ENCODE peak calls at places on chromosome 21, in five cellular contexts. One of them, this sample, is unnamed.

GRCh38 chr21:23534833-23535232 is 2072.4 kb downstream of the MRPL39 start:
- DNase-seq in right lobe of liver: no peak
- DNase-seq in adrenal gland: no peak
- DNase-seq in naive thymus-derived CD4-positive, alpha-beta T cell: no peak
- DNase-seq in CD8-positive, alpha-beta memory T cell: no peak
- DNase-seq in this sample: no peak

GRCh38 chr21:36788116-36788515 is 89.2 kb downstream of the SIM2 start:
- DNase-seq in CD8-positive, alpha-beta memory T cell: no peak
- DNase-seq in adrenal gland: no peak
- DNase-seq in right lobe of liver: no peak
- DNase-seq in naive thymus-derived CD4-positive, alpha-beta T cell: no peak
- DNase-seq in this sample: no peak

GRCh38 chr21:45410865-45411809 is 6.2 kb downstream of the COL18A1 start:
- DNase-seq in naive thymus-derived CD4-positive, alpha-beta T cell: no peak
- DNase-seq in CD8-positive, alpha-beta memory T cell: no peak
- DNase-seq in right lobe of liver: peak; percentile 47
- DNase-seq in adrenal gland: no peak
- DNase-seq in this sample: no peak

GRCh38 chr21:44710756-44711326 is 531 bp downstream of the TSPEAR start:
- DNase-seq in adrenal gland: peak; percentile 7
- DNase-seq in CD8-positive, alpha-beta memory T cell: no peak
- DNase-seq in right lobe of liver: no peak
- DNase-seq in naive thymus-derived CD4-positive, alpha-beta T cell: no peak
- DNase-seq in this sample: no peak

GRCh38 chr21:33011462-33011861 is 14.3 kb upstream of the OLIG2 start:
- DNase-seq in naive thymus-derived CD4-positive, alpha-beta T cell: no peak
- DNase-seq in CD8-positive, alpha-beta memory T cell: no peak
- DNase-seq in adrenal gland: peak; percentile 34
- DNase-seq in right lobe of liver: no peak
- DNase-seq in this sample: no peak

GRCh38 chr21:38784458-38785266 is 21.1 kb upstream of the ETS2 start:
- DNase-seq in CD8-positive, alpha-beta memory T cell: no peak
- DNase-seq in adrenal gland: no peak
- DNase-seq in naive thymus-derived CD4-positive, alpha-beta T cell: no peak
- DNase-seq in right lobe of liver: no peak
- DNase-seq in this sample: no peak

GRCh38 chr21:46005081-46005480 is 23.5 kb downstream of the COL6A1 start:
- DNase-seq in CD8-positive, alpha-beta memory T cell: no peak
- DNase-seq in adrenal gland: peak; percentile 18
- DNase-seq in right lobe of liver: peak; percentile 7
- DNase-seq in naive thymus-derived CD4-positive, alpha-beta T cell: no peak
- DNase-seq in this sample: no peak

GRCh38 chr21:46439906-46440305 is 18.8 kb upstream of the DIP2A start:
- DNase-seq in CD8-positive, alpha-beta memory T cell: no peak
- DNase-seq in right lobe of liver: no peak
- DNase-seq in naive thymus-derived CD4-positive, alpha-beta T cell: no peak
- DNase-seq in adrenal gland: no peak
- DNase-seq in this sample: no peak

GRCh38 chr21:26385721-26386120 is 187.4 kb downstream of the CYYR1 start:
- DNase-seq in CD8-positive, alpha-beta memory T cell: no peak
- DNase-seq in right lobe of liver: no peak
- DNase-seq in adrenal gland: no peak
- DNase-seq in naive thymus-derived CD4-positive, alpha-beta T cell: no peak
- DNase-seq in this sample: no peak

GRCh38 chr21:20998456-20998789 is 214 bp downstream of the NCAM2 start:
- DNase-seq in adrenal gland: no peak
- DNase-seq in CD8-positive, alpha-beta memory T cell: no peak
- DNase-seq in naive thymus-derived CD4-positive, alpha-beta T cell: no peak
- DNase-seq in right lobe of liver: no peak
- DNase-seq in this sample: peak; percentile 14

GRCh38 chr21:38506606-38507331 is 8.5 kb upstream of the ERG start:
- DNase-seq in right lobe of liver: no peak
- DNase-seq in adrenal gland: no peak
- DNase-seq in naive thymus-derived CD4-positive, alpha-beta T cell: no peak
- DNase-seq in CD8-positive, alpha-beta memory T cell: no peak
- DNase-seq in this sample: no peak

GRCh38 chr21:22890656-22891055 is 1892.4 kb downstream of the NCAM2 start:
- DNase-seq in right lobe of liver: no peak
- DNase-seq in CD8-positive, alpha-beta memory T cell: no peak
- DNase-seq in adrenal gland: no peak
- DNase-seq in naive thymus-derived CD4-positive, alpha-beta T cell: no peak
- DNase-seq in this sample: no peak

GRCh38 chr21:33383056-33383888 is 19.9 kb upstream of the IFNGR2 start:
- DNase-seq in adrenal gland: peak; percentile 79
- DNase-seq in naive thymus-derived CD4-positive, alpha-beta T cell: no peak
- DNase-seq in right lobe of liver: peak; percentile 81
- DNase-seq in CD8-positive, alpha-beta memory T cell: peak; percentile 47
- DNase-seq in this sample: peak; percentile 62

GRCh38 chr21:44489962-44490361 is 34.7 kb downstream of the LRRC3 start:
- DNase-seq in naive thymus-derived CD4-positive, alpha-beta T cell: no peak
- DNase-seq in CD8-positive, alpha-beta memory T cell: no peak
- DNase-seq in adrenal gland: no peak
- DNase-seq in right lobe of liver: no peak
- DNase-seq in this sample: no peak

GRCh38 chr21:24727803-24728425 is 879.4 kb downstream of the MRPL39 start:
- DNase-seq in right lobe of liver: no peak
- DNase-seq in CD8-positive, alpha-beta memory T cell: no peak
- DNase-seq in adrenal gland: no peak
- DNase-seq in naive thymus-derived CD4-positive, alpha-beta T cell: no peak
- DNase-seq in this sample: no peak

GRCh38 chr21:37742532-37742931 is 173.7 kb downstream of the KCNJ6 start:
- DNase-seq in adrenal gland: no peak
- DNase-seq in CD8-positive, alpha-beta memory T cell: no peak
- DNase-seq in right lobe of liver: no peak
- DNase-seq in naive thymus-derived CD4-positive, alpha-beta T cell: no peak
- DNase-seq in this sample: no peak

GRCh38 chr21:45612096-45613019 is 31.2 kb upstream of the PCBP3 start:
- DNase-seq in adrenal gland: no peak
- DNase-seq in right lobe of liver: no peak
- DNase-seq in naive thymus-derived CD4-positive, alpha-beta T cell: no peak
- DNase-seq in CD8-positive, alpha-beta memory T cell: no peak
- DNase-seq in this sample: no peak

GRCh38 chr21:18493420-18493819 is 89.8 kb upstream of the TMPRSS15 start:
- DNase-seq in right lobe of liver: no peak
- DNase-seq in adrenal gland: peak; percentile 21
- DNase-seq in CD8-positive, alpha-beta memory T cell: no peak
- DNase-seq in naive thymus-derived CD4-positive, alpha-beta T cell: no peak
- DNase-seq in this sample: no peak

GRCh38 chr21:17460094-17460493 is 52.7 kb upstream of the CXADR start:
- DNase-seq in right lobe of liver: no peak
- DNase-seq in adrenal gland: no peak
- DNase-seq in CD8-positive, alpha-beta memory T cell: no peak
- DNase-seq in naive thymus-derived CD4-positive, alpha-beta T cell: no peak
- DNase-seq in this sample: no peak

GRCh38 chr21:37670883-37671282 is 245.4 kb downstream of the KCNJ6 start:
- DNase-seq in adrenal gland: no peak
- DNase-seq in right lobe of liver: no peak
- DNase-seq in CD8-positive, alpha-beta memory T cell: no peak
- DNase-seq in naive thymus-derived CD4-positive, alpha-beta T cell: no peak
- DNase-seq in this sample: no peak

GRCh38 chr21:27519357-27519756 is 552.5 kb upstream of the ADAMTS5 start:
- DNase-seq in right lobe of liver: no peak
- DNase-seq in adrenal gland: no peak
- DNase-seq in naive thymus-derived CD4-positive, alpha-beta T cell: no peak
- DNase-seq in CD8-positive, alpha-beta memory T cell: no peak
- DNase-seq in this sample: no peak

GRCh38 chr21:38853421-38853919 is 47.7 kb downstream of the ETS2 start:
- DNase-seq in naive thymus-derived CD4-positive, alpha-beta T cell: no peak
- DNase-seq in CD8-positive, alpha-beta memory T cell: no peak
- DNase-seq in right lobe of liver: peak; percentile 91
- DNase-seq in adrenal gland: peak; percentile 43
- DNase-seq in this sample: no peak

GRCh38 chr21:45152265-45152746 is 77.9 kb downstream of the ADARB1 start:
- DNase-seq in adrenal gland: no peak
- DNase-seq in CD8-positive, alpha-beta memory T cell: peak; percentile 79
- DNase-seq in right lobe of liver: no peak
- DNase-seq in naive thymus-derived CD4-positive, alpha-beta T cell: peak; percentile 47
- DNase-seq in this sample: peak; percentile 78

GRCh38 chr21:46621457-46622182 is 13.9 kb upstream of the PRMT2 start:
- DNase-seq in naive thymus-derived CD4-positive, alpha-beta T cell: no peak
- DNase-seq in adrenal gland: no peak
- DNase-seq in CD8-positive, alpha-beta memory T cell: peak; percentile 58
- DNase-seq in right lobe of liver: no peak
- DNase-seq in this sample: no peak

GRCh38 chr21:33642896-33643657 is 776 bp downstream of the ITSN1 start:
- DNase-seq in CD8-positive, alpha-beta memory T cell: peak; percentile 17
- DNase-seq in naive thymus-derived CD4-positive, alpha-beta T cell: peak; percentile 16
- DNase-seq in right lobe of liver: peak; percentile 51
- DNase-seq in adrenal gland: peak; percentile 55
- DNase-seq in this sample: peak; percentile 23

DNA sequence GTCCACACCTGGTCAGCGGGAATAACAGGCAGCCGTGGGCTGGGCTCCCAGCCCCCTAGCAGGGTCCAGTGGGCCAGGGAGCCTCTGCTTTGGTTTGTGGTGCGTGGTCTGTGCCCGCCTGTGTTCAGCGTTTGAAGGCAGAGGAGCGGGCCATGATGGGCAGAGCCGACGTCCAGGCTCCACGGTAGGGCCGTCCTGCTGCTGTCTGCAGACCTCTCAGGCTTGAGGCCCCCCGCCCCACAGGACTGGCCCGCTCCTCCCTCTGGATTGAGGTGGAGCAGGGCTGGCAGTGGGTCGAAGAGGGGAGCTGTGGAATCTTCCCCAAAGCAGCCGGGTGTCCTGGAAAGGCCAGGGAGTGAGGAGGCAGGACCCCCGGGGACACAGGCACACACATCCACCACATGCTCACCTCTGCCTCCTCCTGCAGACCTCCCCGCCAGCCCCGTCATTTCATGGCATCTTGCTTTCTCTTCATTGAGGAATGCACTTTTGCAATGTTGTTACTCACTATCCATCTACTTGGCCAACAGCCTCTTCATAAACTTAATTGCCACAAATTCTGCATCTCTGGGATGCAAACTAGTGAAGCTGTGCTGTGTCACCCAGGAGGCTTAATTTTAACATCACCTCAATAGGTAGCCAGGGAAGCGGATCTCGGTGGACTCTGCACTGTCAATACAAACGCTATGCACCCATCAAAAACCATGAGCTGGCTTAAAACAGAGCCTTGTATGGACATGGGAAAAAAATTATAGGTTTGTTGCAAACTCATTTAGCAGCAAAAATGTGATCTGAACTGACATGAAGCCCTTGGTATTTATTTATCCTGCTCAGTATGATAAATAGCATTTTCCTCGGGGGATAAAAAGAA is 85.9 kb downstream of the PDE9A start:
- DNase-seq in adrenal gland: no peak
- DNase-seq in right lobe of liver: no peak
- DNase-seq in naive thymus-derived CD4-positive, alpha-beta T cell: no peak
- DNase-seq in CD8-positive, alpha-beta memory T cell: no peak
- DNase-seq in this sample: no peak
- H3K27ac ChIP-seq in adrenal gland: no peak overlapping the region
- H3K27ac ChIP-seq in right lobe of liver: peak overlapping the region; percentile 84
- H3K27ac ChIP-seq in naive thymus-derived CD4-positive, alpha-beta T cell: peak overlapping the region; percentile 78
- H3K27ac ChIP-seq in CD8-positive, alpha-beta memory T cell: no peak overlapping the region
- H3K27ac ChIP-seq in this sample: no peak overlapping the region

DNA sequence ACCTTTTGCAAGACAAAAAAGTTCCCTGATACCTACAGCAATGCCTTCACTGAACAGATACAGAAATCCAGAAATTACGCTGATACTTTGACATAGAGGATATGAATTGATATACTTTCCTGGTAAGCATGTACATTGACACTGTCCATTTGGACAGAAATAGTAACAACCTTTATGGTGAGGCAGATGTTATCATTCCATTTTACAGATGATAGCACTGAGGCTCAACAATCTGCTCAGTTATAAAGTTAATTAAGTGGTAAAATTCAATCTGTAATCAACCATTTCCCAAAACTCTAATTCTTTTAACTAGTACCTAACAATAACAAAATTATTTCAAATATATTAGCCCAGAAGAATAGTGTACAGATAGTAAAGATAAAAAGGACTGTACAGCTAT is 20.6 kb downstream of the SCAF4 start:
- DNase-seq in right lobe of liver: no peak
- DNase-seq in CD8-positive, alpha-beta memory T cell: no peak
- DNase-seq in naive thymus-derived CD4-positive, alpha-beta T cell: no peak
- DNase-seq in adrenal gland: no peak
- DNase-seq in this sample: no peak
- H3K4me1 ChIP-seq in right lobe of liver: peaks cover 50% of the 10 kb centered on the region
- H3K4me1 ChIP-seq in CD8-positive, alpha-beta memory T cell: peaks cover 47% of the 10 kb centered on the region
- H3K4me1 ChIP-seq in naive thymus-derived CD4-positive, alpha-beta T cell: peaks cover 31% of the 10 kb centered on the region
- H3K4me1 ChIP-seq in adrenal gland: peaks cover 58% of the 10 kb centered on the region
- H3K4me1 ChIP-seq in this sample: peaks cover 31% of the 10 kb centered on the region

DNA sequence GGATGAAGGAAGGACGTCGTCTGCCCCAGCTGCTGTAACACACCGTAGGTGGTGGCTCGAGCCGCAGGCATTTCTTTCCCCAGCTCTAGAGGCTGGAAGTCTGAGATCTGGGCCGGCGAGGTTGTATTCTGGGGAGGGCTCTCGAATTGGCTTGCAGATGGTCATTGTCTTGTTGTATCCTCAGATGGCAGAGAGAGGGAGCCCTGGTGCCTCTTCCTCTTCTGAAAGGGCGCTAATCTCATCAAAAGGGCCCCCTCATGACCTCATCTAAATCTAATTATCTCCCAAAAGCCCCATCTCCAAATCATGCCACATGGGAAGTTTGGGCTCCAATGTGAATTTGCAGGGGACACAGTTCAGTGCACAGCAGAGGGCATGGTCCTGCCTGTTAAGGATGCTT is 109.0 kb downstream of the SIK1 start:
- DNase-seq in right lobe of liver: no peak
- DNase-seq in naive thymus-derived CD4-positive, alpha-beta T cell: no peak
- DNase-seq in adrenal gland: no peak
- DNase-seq in CD8-positive, alpha-beta memory T cell: no peak
- DNase-seq in this sample: no peak
- H3K27ac ChIP-seq in right lobe of liver: no peak overlapping the region
- H3K27ac ChIP-seq in naive thymus-derived CD4-positive, alpha-beta T cell: no peak overlapping the region
- H3K27ac ChIP-seq in adrenal gland: no peak overlapping the region
- H3K27ac ChIP-seq in CD8-positive, alpha-beta memory T cell: no peak overlapping the region
- H3K27ac ChIP-seq in this sample: no peak overlapping the region

GRCh38 chr21:31728191-31728590 is 3.7 kb downstream of the SCAF4 start:
- DNase-seq in CD8-positive, alpha-beta memory T cell: no peak
- DNase-seq in right lobe of liver: no peak
- DNase-seq in naive thymus-derived CD4-positive, alpha-beta T cell: no peak
- DNase-seq in adrenal gland: no peak
- DNase-seq in this sample: no peak
- H3K4me1 ChIP-seq in CD8-positive, alpha-beta memory T cell: peaks cover 48% of the 10 kb centered on the region
- H3K4me1 ChIP-seq in right lobe of liver: peaks cover 50% of the 10 kb centered on the region
- H3K4me1 ChIP-seq in naive thymus-derived CD4-positive, alpha-beta T cell: peaks cover 34% of the 10 kb centered on the region
- H3K4me1 ChIP-seq in adrenal gland: peaks cover 49% of the 10 kb centered on the region
- H3K4me1 ChIP-seq in this sample: peaks cover 72% of the 10 kb centered on the region